ENCODE peak calls at places on chromosome 11, in seven cellular contexts. J, Z, G, K, B, X and D are unnamed samples.

GRCh38 chr11:114257621-114258558 is 38.3 kb upstream of the NNMT start:
- DNase-seq in J (no peak), Z (peak; percentile 28), G (no peak), K (no peak), B (no peak), X (no peak), D (no peak)

GRCh38 chr11:68191661-68192579 is 21.2 kb downstream of the KMT5B start:
- DNase-seq in J (peak; percentile 31), Z (no peak), G (no peak), K (no peak), B (no peak), X (no peak), D (no peak)

GRCh38 chr11:59668188-59668949 is 468 bp downstream of the PATL1 start:
- DNase-seq in J (peak; percentile 28), Z (peak; percentile 43), G (peak; percentile 66), K (peak; percentile 76), B (peak; percentile 83), X (peak; percentile 6), D (peak; percentile 54)

GRCh38 chr11:118916842-118917388 is 8.8 kb downstream of the BCL9L start:
- DNase-seq in J (peak; percentile 75), Z (peak; percentile 61), G (peak; percentile 65), K (peak; percentile 73), B (no peak), X (peak; percentile 65), D (no peak)

GRCh38 chr11:118338637-118339061 is 3.9 kb downstream of the CD3D start:
- DNase-seq in J (no peak), Z (no peak), G (no peak), K (peak; percentile 48), B (no peak), X (no peak), D (no peak)

GRCh38 chr11:33529461-33529860 is 171.2 kb downstream of the C11orf91 start:
- DNase-seq in J (no peak), Z (no peak), G (peak; percentile 18), K (no peak), B (no peak), X (no peak), D (no peak)

GRCh38 chr11:11148104-11148509 is 204.9 kb downstream of the CSNK2A3 start:
- DNase-seq in J (peak; percentile 74), Z (peak; percentile 92), G (peak; percentile 93), K (peak; percentile 71), B (no peak), X (no peak), D (no peak)

GRCh38 chr11:36540998-36541397 is 26.8 kb upstream of the RAG1 start:
- DNase-seq in J (peak; percentile 45), Z (peak; percentile 87), G (peak; percentile 64), K (peak; percentile 39), B (no peak), X (peak; percentile 21), D (no peak)

GRCh38 chr11:92393218-92393617 is 168.6 kb downstream of the FAT3 start:
- DNase-seq in J (no peak), Z (no peak), G (no peak), K (no peak), B (no peak), X (no peak), D (no peak)

GRCh38 chr11:11583801-11584445 is 37.9 kb downstream of the GALNT18 start:
- DNase-seq in J (peak; percentile 9), Z (no peak), G (no peak), K (no peak), B (no peak), X (no peak), D (no peak)

GRCh38 chr11:61871158-61871597 is 20.2 kb downstream of the FADS3 start:
- DNase-seq in J (peak; percentile 67), Z (peak; percentile 74), G (peak; percentile 95), K (peak; percentile 56), B (peak; percentile 87), X (peak; percentile 63), D (peak; percentile 31)

GRCh38 chr11:47765086-47765485 is 2.1 kb downstream of the FNBP4 start:
- DNase-seq in J (peak; percentile 13), Z (peak; percentile 18), G (no peak), K (no peak), B (no peak), X (no peak), D (no peak)